ENCODE peak calls at places on chromosomes 1 and 21, in five cellular contexts. One of them, this sample, is unnamed.

GRCh38 chr1:201447911-201448871 is 20.8 kb downstream of the PHLDA3 start:
- DNase-seq in IMR-90: peak; percentile 70
- DNase-seq in mesenchymal stem cell: peak; percentile 72
- DNase-seq in H1: peak; percentile 84
- DNase-seq in trophoblast cell: peak; percentile 62
- DNase-seq in this sample: peak; percentile 69

GRCh38 chr1:36705629-36706028 is 222.9 kb upstream of the CSF3R start:
- DNase-seq in IMR-90: no peak
- DNase-seq in mesenchymal stem cell: no peak
- DNase-seq in H1: no peak
- DNase-seq in trophoblast cell: no peak
- DNase-seq in this sample: no peak

GRCh38 chr1:52571783-52572182 is 18.9 kb upstream of the TUT4 start:
- DNase-seq in IMR-90: peak; percentile 11
- DNase-seq in mesenchymal stem cell: peak; percentile 16
- DNase-seq in H1: no peak
- DNase-seq in trophoblast cell: no peak
- DNase-seq in this sample: no peak

GRCh38 chr1:156276532-156276931 is 6.1 kb downstream of the SMG5 start:
- DNase-seq in IMR-90: no peak
- DNase-seq in mesenchymal stem cell: no peak
- DNase-seq in H1: no peak
- DNase-seq in trophoblast cell: no peak
- DNase-seq in this sample: no peak

GRCh38 chr1:169339773-169340172 is 27.8 kb downstream of the NME7 start:
- DNase-seq in IMR-90: no peak
- DNase-seq in mesenchymal stem cell: no peak
- DNase-seq in H1: no peak
- DNase-seq in trophoblast cell: no peak
- DNase-seq in this sample: no peak

GRCh38 chr1:208931936-208932335 is 651.6 kb upstream of the CAMK1G start:
- DNase-seq in IMR-90: no peak
- DNase-seq in mesenchymal stem cell: no peak
- DNase-seq in H1: no peak
- DNase-seq in trophoblast cell: peak; percentile 18
- DNase-seq in this sample: no peak

GRCh38 chr1:200139661-200140250 is 112.2 kb downstream of the NR5A2 start:
- DNase-seq in IMR-90: peak; percentile 68
- DNase-seq in mesenchymal stem cell: peak; percentile 60
- DNase-seq in H1: no peak
- DNase-seq in trophoblast cell: peak; percentile 30
- DNase-seq in this sample: no peak

GRCh38 chr1:35452086-35452485 is 105.1 kb downstream of the KIAA0319L start:
- DNase-seq in IMR-90: peak; percentile 72
- DNase-seq in mesenchymal stem cell: peak; percentile 65
- DNase-seq in H1: no peak
- DNase-seq in trophoblast cell: no peak
- DNase-seq in this sample: no peak

GRCh38 chr21:33668180-33668579 is 25.9 kb downstream of the ITSN1 start:
- DNase-seq in IMR-90: peak; percentile 29
- DNase-seq in mesenchymal stem cell: peak; percentile 45
- DNase-seq in H1: no peak
- DNase-seq in trophoblast cell: no peak
- DNase-seq in this sample: no peak

GRCh38 chr1:162694911-162695310 is 62.6 kb downstream of the DDR2 start:
- DNase-seq in IMR-90: no peak
- DNase-seq in mesenchymal stem cell: no peak
- DNase-seq in H1: no peak
- DNase-seq in trophoblast cell: no peak
- DNase-seq in this sample: no peak

GRCh38 chr1:42450081-42450480 is 5.7 kb downstream of the ZMYND12 start:
- DNase-seq in IMR-90: no peak
- DNase-seq in mesenchymal stem cell: no peak
- DNase-seq in H1: no peak
- DNase-seq in trophoblast cell: no peak
- DNase-seq in this sample: no peak

GRCh38 chr21:45269861-45270260 is 17.8 kb downstream of the POFUT2 start:
- DNase-seq in IMR-90: no peak
- DNase-seq in mesenchymal stem cell: no peak
- DNase-seq in H1: no peak
- DNase-seq in trophoblast cell: no peak
- DNase-seq in this sample: no peak

GRCh38 chr1:221944247-221944870 is 202.5 kb upstream of the DUSP10 start:
- DNase-seq in IMR-90: no peak
- DNase-seq in mesenchymal stem cell: no peak
- DNase-seq in H1: no peak
- DNase-seq in trophoblast cell: no peak
- DNase-seq in this sample: no peak

GRCh38 chr1:31980835-31981782 is 32.6 kb upstream of the KHDRBS1 start:
- DNase-seq in IMR-90: no peak
- DNase-seq in mesenchymal stem cell: no peak
- DNase-seq in H1: no peak
- DNase-seq in trophoblast cell: no peak
- DNase-seq in this sample: no peak

GRCh38 chr1:244874974-244875579 is 10.7 kb upstream of the HNRNPU start:
- DNase-seq in IMR-90: no peak
- DNase-seq in mesenchymal stem cell: no peak
- DNase-seq in H1: peak; percentile 69
- DNase-seq in trophoblast cell: no peak
- DNase-seq in this sample: peak; percentile 65

GRCh38 chr1:228794810-228795209 is 59.5 kb downstream of the RHOU start:
- DNase-seq in IMR-90: no peak
- DNase-seq in mesenchymal stem cell: no peak
- DNase-seq in H1: no peak
- DNase-seq in trophoblast cell: no peak
- DNase-seq in this sample: no peak

GRCh38 chr1:28411656-28412055 is 42.1 kb downstream of the PHACTR4 start:
- DNase-seq in IMR-90: no peak
- DNase-seq in mesenchymal stem cell: no peak
- DNase-seq in H1: no peak
- DNase-seq in trophoblast cell: no peak
- DNase-seq in this sample: no peak

GRCh38 chr1:186311375-186312051 is 63.5 kb downstream of the TPR start:
- DNase-seq in IMR-90: no peak
- DNase-seq in mesenchymal stem cell: no peak
- DNase-seq in H1: no peak
- DNase-seq in trophoblast cell: no peak
- DNase-seq in this sample: no peak

GRCh38 chr1:85061711-85062424 is 13.6 kb upstream of the MCOLN3 start:
- DNase-seq in IMR-90: peak; percentile 99
- DNase-seq in mesenchymal stem cell: peak; percentile 99
- DNase-seq in H1: peak; percentile 90
- DNase-seq in trophoblast cell: peak; percentile 91
- DNase-seq in this sample: peak; percentile 97
- H3K4me3 ChIP-seq in IMR-90: peak overlapping the region; percentile 49
- H3K4me3 ChIP-seq in mesenchymal stem cell: peak overlapping the region; percentile 84
- H3K4me3 ChIP-seq in H1: peak overlapping the region; percentile 60
- H3K4me3 ChIP-seq in trophoblast cell: peak overlapping the region; percentile 58
- H3K4me3 ChIP-seq in this sample: peak overlapping the region; percentile 80

DNA sequence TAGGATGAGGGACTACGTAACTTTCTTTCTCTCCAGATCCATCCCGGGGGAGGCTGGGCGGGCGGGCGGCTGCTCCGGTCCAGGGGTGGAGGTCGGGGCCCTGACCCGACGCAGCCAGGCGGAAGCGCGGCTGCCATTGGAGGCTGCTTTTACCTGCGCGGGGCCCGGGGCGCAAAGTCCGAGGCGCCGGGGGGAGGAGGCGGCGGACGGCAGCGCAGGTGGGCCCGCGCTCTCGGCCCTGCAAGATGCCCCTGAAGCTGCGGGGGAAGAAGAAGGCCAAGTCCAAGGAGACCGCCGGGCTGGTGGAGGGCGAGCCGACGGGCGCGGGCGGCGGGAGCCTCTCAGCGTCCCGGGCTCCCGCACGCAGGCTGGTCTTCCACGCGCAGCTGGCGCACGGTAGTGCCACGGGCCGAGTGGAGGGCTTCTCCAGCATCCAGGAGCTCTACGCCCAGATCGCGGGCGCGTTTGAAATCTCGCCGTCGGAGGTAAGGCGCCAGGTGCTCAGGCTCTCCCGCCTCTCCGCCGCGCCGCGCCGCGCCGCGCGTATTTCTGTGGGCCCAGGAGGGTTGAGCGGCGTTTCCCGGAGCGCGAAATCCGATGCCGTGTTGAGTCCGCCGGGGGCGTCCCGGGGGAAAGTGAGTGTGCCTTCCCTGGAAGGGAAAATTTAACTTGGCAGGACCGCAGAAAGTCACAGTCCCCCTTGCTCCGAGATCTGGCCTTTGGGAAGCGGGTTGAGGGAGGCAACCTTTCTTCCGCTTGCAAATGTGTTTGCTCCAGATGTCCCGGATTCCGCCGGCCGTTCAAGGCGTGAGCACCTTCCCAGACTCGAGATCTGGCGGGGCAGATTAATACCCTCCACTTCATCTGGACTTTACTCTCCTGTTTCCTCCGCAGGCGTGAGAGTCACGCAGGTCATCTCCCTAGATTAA is at the start of gene GIPC2:
- DNase-seq in IMR-90: peak; percentile 18
- DNase-seq in mesenchymal stem cell: peak; percentile 37
- DNase-seq in H1: peak; percentile 76
- DNase-seq in trophoblast cell: peak; percentile 10
- DNase-seq in this sample: peak; percentile 18
- H4K91ac ChIP-seq in IMR-90: no peak within 1 kb of the TSS
- H4K91ac ChIP-seq in mesenchymal stem cell: no peak within 1 kb of the TSS
- H4K91ac ChIP-seq in H1: no peak within 1 kb of the TSS
- H4K91ac ChIP-seq in trophoblast cell: no peak within 1 kb of the TSS
- H4K91ac ChIP-seq in this sample: no peak within 1 kb of the TSS

DNA sequence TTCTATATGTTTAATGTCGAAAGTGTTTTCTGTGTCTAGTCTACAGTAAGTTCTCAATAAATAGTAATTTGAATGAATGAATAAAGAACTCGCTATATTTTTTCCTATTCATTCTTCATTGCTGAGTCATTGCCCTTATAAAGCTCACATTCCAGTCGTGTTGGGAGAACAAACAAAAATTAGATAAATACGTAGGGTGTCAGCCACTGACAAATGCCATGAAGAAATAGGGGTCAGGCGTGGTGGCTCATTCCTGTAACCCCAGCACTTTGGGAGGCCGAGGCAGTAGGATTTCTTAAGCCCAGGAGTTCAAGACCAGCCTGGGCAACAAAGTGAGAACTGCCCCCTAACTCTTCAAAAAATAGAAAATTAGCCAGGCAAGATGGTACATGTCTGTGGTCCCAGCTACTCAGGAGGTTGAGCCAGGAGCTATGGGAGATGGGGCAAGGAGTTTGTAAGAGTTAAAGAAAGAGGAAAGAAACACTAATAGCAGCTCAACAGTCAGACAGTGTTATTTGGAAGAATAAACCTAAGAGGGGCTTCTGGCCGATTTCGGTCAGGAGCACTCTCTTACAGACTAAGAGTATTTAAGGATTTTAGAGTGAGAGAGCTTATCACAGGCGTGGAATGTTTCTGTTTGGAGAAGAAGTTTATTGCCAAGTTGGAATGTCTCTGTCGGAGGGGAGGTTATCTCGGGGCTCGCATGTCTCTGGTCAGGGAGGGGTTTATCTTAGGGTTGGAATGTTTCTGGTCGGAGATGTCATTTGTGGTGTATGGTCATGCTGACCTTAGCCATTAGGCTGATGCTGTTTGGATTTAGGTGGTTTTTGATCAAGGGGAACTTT is 1.8 kb upstream of the CHML start:
- DNase-seq in IMR-90: peak; percentile 45
- DNase-seq in mesenchymal stem cell: peak; percentile 82
- DNase-seq in H1: no peak
- DNase-seq in trophoblast cell: no peak
- DNase-seq in this sample: no peak
- H3K4me3 ChIP-seq in IMR-90: no peak overlapping the region
- H3K4me3 ChIP-seq in mesenchymal stem cell: no peak overlapping the region
- H3K4me3 ChIP-seq in H1: no peak overlapping the region
- H3K4me3 ChIP-seq in trophoblast cell: no peak overlapping the region
- H3K4me3 ChIP-seq in this sample: no peak overlapping the region

DNA sequence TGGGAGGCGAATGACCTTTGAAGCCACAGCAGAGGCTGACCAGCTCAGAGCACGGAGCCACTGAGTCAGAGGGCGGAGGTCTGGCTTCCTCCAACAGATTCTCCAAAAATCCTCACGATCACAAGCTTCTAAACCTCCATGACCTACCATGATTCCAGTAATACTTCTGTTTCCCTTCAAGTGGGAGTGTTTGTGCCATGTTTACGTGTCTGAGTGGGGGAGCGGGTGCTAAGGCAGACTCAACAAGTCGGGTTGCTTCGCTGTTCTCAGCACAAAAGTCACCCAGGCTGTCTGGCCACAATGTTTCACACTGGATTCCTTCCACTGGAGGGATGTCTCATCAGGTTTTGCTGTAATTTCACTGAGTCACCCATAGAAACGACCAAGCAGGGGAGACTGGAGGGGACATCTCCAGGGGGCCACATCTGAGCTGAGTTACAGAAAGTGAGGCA is 86.2 kb downstream of the SLC66A1 start:
- DNase-seq in IMR-90: peak; percentile 99
- DNase-seq in mesenchymal stem cell: peak; percentile 99
- DNase-seq in H1: no peak
- DNase-seq in trophoblast cell: peak; percentile 87
- DNase-seq in this sample: no peak
- H4K91ac ChIP-seq in IMR-90: peak overlapping the region; percentile 85
- H4K91ac ChIP-seq in mesenchymal stem cell: no peak overlapping the region
- H4K91ac ChIP-seq in H1: no peak overlapping the region
- H4K91ac ChIP-seq in trophoblast cell: peak overlapping the region; percentile 23
- H4K91ac ChIP-seq in this sample: no peak overlapping the region

GRCh38 chr1:236057546-236057945 is 7.3 kb downstream of the NID1 start:
- DNase-seq in IMR-90: no peak
- DNase-seq in mesenchymal stem cell: no peak
- DNase-seq in H1: no peak
- DNase-seq in trophoblast cell: no peak
- DNase-seq in this sample: no peak
- H3K4me3 ChIP-seq in IMR-90: no peak overlapping the region
- H3K4me3 ChIP-seq in mesenchymal stem cell: no peak overlapping the region
- H3K4me3 ChIP-seq in H1: no peak overlapping the region
- H3K4me3 ChIP-seq in trophoblast cell: no peak overlapping the region
- H3K4me3 ChIP-seq in this sample: no peak overlapping the region

GRCh38 chr1:48530727-48531351 is 58.8 kb upstream of the SPATA6 start:
- DNase-seq in IMR-90: peak; percentile 29
- DNase-seq in mesenchymal stem cell: peak; percentile 13
- DNase-seq in H1: peak; percentile 97
- DNase-seq in trophoblast cell: peak; percentile 34
- DNase-seq in this sample: peak; percentile 87
- H4K91ac ChIP-seq in IMR-90: no peak overlapping the region
- H4K91ac ChIP-seq in mesenchymal stem cell: no peak overlapping the region
- H4K91ac ChIP-seq in H1: no peak overlapping the region
- H4K91ac ChIP-seq in trophoblast cell: no peak overlapping the region
- H4K91ac ChIP-seq in this sample: no peak overlapping the region

GRCh38 chr1:115463347-115463746 is 125.3 kb upstream of the NGF start:
- DNase-seq in IMR-90: no peak
- DNase-seq in mesenchymal stem cell: no peak
- DNase-seq in H1: peak; percentile 20
- DNase-seq in trophoblast cell: no peak
- DNase-seq in this sample: no peak

GRCh38 chr1:115459161-115459560 is 121.1 kb upstream of the NGF start:
- DNase-seq in IMR-90: no peak
- DNase-seq in mesenchymal stem cell: no peak
- DNase-seq in H1: no peak
- DNase-seq in trophoblast cell: no peak
- DNase-seq in this sample: no peak

GRCh38 chr1:115461526-115461925 is 123.5 kb upstream of the NGF start:
- DNase-seq in IMR-90: no peak
- DNase-seq in mesenchymal stem cell: no peak
- DNase-seq in H1: no peak
- DNase-seq in trophoblast cell: no peak
- DNase-seq in this sample: no peak

GRCh38 chr1:115465802-115466363 is 127.8 kb upstream of the NGF start:
- DNase-seq in IMR-90: no peak
- DNase-seq in mesenchymal stem cell: no peak
- DNase-seq in H1: no peak
- DNase-seq in trophoblast cell: no peak
- DNase-seq in this sample: no peak

GRCh38 chr1:115462677-115463076 is 124.6 kb upstream of the NGF start:
- DNase-seq in IMR-90: no peak
- DNase-seq in mesenchymal stem cell: no peak
- DNase-seq in H1: no peak
- DNase-seq in trophoblast cell: no peak
- DNase-seq in this sample: no peak
- H3K4me3 ChIP-seq in IMR-90: no peak overlapping the region
- H3K4me3 ChIP-seq in mesenchymal stem cell: no peak overlapping the region
- H3K4me3 ChIP-seq in H1: no peak overlapping the region
- H3K4me3 ChIP-seq in trophoblast cell: no peak overlapping the region
- H3K4me3 ChIP-seq in this sample: no peak overlapping the region

This sample was measured in neuronal stem cell.